ENCODE peak calls at places on chromosomes 1 and 21, in four cellular contexts. B is upper lobe of left lung, K is GM12891, X is H1. J is an unnamed sample.

GRCh38 chr21:35932232-35932911 is 128.0 kb downstream of the SETD4 start:
- DNase-seq in X (no peak), B (peak; percentile 54), K (peak; percentile 29), J (no peak)

GRCh38 chr1:39758556-39759435 is 12.4 kb downstream of the OXCT2 start:
- DNase-seq in K (no peak), X (no peak), B (no peak), J (no peak)

GRCh38 chr1:230144010-230144614 is 77.1 kb downstream of the GALNT2 start:
- DNase-seq in K (no peak), X (no peak), B (peak; percentile 48), J (no peak)

GRCh38 chr1:48469616-48470500 is 2.1 kb downstream of the SPATA6 start:
- DNase-seq in B (peak; percentile 76), K (no peak), X (no peak), J (no peak)

GRCh38 chr1:10781137-10781536 is 15.3 kb downstream of the CASZ1 start:
- DNase-seq in K (no peak), X (no peak), B (no peak), J (no peak)

GRCh38 chr1:51433269-51433971 is 85.6 kb downstream of the EPS15 start:
- DNase-seq in X (no peak), K (no peak), B (no peak), J (peak; percentile 98)

GRCh38 chr1:186518822-186519381 is 58.0 kb upstream of the PDC start:
- DNase-seq in B (no peak), X (no peak), K (no peak), J (no peak)

GRCh38 chr1:74681001-74681400 is 7.4 kb upstream of the ERICH3 start:
- DNase-seq in X (no peak), K (no peak), B (no peak), J (no peak)

GRCh38 chr1:236514703-236515442 is 8.9 kb upstream of the LGALS8 start:
- DNase-seq in K (no peak), X (no peak), B (no peak), J (no peak)

GRCh38 chr1:26322042-26322331 is 4.2 kb downstream of the CD52 start:
- DNase-seq in X (no peak), B (no peak), K (no peak), J (no peak)

GRCh38 chr1:169102567-169102966 is 3.9 kb upstream of the ATP1B1 start:
- DNase-seq in B (peak; percentile 68), X (no peak), K (no peak), J (no peak)

GRCh38 chr1:209886219-209886536 is 51.8 kb upstream of the SYT14 start:
- DNase-seq in B (no peak), X (no peak), K (no peak), J (no peak)

GRCh38 chr21:45108808-45109800 is 34.7 kb downstream of the ADARB1 start:
- DNase-seq in B (no peak), K (no peak), X (no peak), J (no peak)

GRCh38 chr1:67355745-67356424 is 48.2 kb downstream of the IL12RB2 start:
- DNase-seq in K (no peak), B (no peak), X (no peak), J (no peak)

GRCh38 chr1:212514056-212514614 is 81.4 kb downstream of the NENF start:
- DNase-seq in K (no peak), X (peak; percentile 70), B (peak; percentile 39), J (no peak)

GRCh38 chr21:42298237-42298636 is 17.0 kb downstream of the TFF3 start:
- DNase-seq in B (no peak), K (no peak), X (no peak), J (no peak)

GRCh38 chr1:38718031-38718430 is 141.5 kb downstream of the RRAGC start:
- DNase-seq in B (no peak), K (no peak), X (no peak), J (no peak)

GRCh38 chr1:117059334-117059677 is 820 bp upstream of the TTF2 start:
- DNase-seq in X (no peak), B (peak; percentile 74), K (no peak), J (no peak)

GRCh38 chr1:115643219-115643618 is 1.4 kb downstream of the VANGL1 start:
- DNase-seq in K (no peak), X (no peak), B (no peak), J (no peak)

GRCh38 chr21:38352536-38353219 is 95.9 kb downstream of the KCNJ15 start:
- DNase-seq in K (peak; percentile 27), X (peak; percentile 84), B (peak; percentile 83), J (no peak)

GRCh38 chr1:9115656-9116205 is 13.2 kb downstream of the GPR157 start:
- DNase-seq in K (no peak), X (no peak), B (no peak), J (no peak)

GRCh38 chr1:216596298-216596947 is 126.8 kb downstream of the ESRRG start:
- DNase-seq in K (no peak), B (no peak), X (no peak), J (no peak)

GRCh38 chr1:162381383-162381782 is at the start of gene C1orf226:
- DNase-seq in X (no peak), K (no peak), B (peak; percentile 40), J (no peak)
- TF ChIP-seq POLR2AphosphoS5 in X (no peak), K (no peak), B (peak; percentile 38), J (no peak)

DNA sequence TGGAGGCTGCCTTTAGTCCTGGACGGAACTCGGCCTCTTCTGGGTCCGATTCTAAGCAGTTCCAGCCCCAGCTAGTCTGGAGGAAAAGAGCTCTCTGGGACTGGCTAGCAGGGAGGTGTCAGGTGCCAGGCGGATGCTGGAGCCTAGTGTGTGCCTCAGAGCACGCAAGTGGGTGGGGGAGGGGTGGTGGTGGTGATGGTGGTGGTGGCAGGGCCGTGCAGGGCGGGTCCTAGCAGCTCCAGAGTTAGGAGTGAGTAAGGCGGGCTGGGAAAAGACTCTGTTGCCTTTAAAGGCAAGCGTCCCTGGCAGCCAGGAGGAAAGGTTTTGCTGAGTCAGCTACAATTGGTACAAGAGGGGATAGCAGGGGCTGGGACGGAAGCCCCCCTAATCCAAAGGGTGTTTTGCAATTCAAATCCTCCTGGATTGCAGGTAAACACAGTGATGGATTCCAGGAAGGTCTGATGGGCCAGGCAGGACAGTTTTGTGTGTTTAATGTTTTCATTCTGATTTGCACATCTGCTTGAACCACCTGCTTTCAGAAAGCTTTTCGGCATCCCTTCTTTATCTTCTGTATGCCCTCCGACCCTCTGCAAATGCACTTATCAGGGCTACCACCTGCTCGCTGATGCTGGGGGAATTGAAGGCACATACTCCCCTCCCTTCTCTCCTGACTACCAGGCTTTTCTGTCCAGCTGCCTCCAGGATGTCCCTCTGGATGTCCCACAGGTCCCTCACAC is 4.1 kb upstream of the SLC2A1 start:
- DNase-seq in K (no peak), X (peak; percentile 70), B (no peak), J (no peak)
- TF ChIP-seq POLR2AphosphoS5 in K (no peak), X (no peak), B (no peak), J (no peak)

DNA sequence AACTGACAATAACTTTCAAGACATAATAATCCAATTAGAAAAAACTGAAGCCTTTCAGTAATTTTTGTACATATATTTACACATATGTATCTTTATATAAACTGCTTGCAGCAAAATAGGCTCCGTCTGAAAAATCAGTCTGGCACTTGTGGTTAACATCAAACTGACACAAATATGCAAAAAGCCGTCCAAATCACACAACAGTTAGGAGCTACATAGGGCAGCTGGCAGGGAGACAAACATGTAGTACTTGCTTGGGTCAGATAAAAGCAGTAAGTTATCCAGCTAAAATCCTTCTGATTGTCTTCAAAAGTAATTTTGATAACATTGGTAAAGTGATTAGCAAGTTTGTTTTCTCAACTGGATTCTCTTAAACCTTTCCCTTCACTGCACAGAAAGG is 14.7 kb upstream of the GUCA2A start:
- DNase-seq in B (no peak), X (no peak), K (no peak), J (no peak)
- TF ChIP-seq POLR2AphosphoS5 in B (no peak), X (no peak), K (no peak), J (no peak)

GRCh38 chr1:27603962-27604578 is at the start of gene AHDC1:
- DNase-seq in X (peak; percentile 97), K (peak; percentile 96), B (peak; percentile 94), J (no peak)
- TF ChIP-seq POLR2AphosphoS5 in X (peak; percentile 75), K (no peak), B (peak; percentile 85), J (peak; percentile 90)

DNA sequence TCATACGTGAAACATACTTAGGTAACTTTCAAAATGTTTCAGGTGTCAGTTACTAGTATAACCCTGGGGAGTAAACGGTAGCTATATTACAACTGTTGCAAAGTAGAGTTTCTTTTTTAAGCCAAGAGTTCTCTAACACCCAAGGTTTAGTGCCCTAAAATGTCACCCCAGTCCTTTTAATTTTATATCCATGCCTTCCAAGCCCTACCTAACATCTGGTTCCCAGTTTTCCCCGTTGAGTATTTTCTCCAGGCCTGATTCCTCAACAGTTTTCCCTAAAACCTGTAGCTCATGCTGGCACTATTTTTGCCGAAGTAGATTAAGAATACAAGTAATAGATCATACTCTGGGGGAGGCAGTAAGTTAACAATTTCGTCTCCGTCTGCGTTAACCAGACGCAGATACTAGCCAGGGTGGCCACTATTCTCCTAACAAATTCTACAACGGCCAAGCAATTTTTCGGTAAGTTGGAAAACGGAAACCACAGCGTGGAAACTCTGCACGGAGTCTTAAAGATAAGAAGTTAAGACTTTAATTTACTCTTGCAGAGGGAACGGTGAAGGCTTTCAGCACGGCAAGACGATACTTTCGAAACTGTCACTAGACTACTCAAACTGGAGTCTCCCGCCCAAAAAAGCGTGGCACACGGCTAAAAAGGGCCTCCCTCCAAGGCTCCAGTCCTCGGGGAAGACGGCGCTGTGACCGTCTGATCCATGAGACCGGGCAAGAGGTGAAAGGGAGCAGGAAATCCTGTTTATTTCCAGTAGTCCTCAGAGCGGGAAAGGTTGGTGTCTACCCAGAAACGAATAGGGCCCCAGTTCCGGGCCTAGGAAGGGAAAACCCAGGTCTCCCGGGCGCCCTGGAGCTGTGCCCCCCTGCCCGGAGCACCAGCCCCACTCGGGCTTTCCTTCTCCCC is 945 bp downstream of the SRSF4 start:
- DNase-seq in B (no peak), K (no peak), X (no peak), J (no peak)
- TF ChIP-seq POLR2AphosphoS5 in B (peak; percentile 4), K (no peak), X (no peak), J (no peak)

DNA sequence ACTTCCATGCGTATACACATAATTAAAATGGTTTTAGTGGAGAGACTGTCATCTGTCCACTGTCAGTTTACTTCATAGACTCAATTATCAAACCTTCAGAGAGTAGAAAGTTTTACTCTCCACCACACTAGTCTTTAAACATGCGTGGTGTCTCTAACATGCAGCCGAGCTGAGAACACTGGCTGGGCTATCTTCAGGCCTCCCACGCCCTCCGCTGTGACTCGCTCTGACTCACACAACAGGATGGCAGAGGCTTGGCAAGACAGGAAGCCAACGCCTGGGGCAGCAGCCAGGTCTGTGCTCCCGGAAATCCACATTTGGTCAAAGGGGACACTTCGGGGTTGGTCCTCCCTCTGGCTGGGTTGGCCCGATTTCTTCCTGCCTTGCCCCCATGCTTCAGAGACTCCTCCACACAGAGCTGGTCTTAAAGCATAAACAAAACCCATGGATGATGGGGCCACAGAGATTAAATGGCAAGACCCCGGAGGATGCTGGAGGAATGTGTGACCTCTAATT is 22.7 kb upstream of the IFNGR2 start:
- DNase-seq in B (peak; percentile 96), X (no peak), K (no peak), J (no peak)
- TF ChIP-seq POLR2AphosphoS5 in B (peak; percentile 89), X (no peak), K (peak; percentile 59), J (no peak)